ENCODE peak calls at places on chromosomes 2 and 18, in six cellular contexts. H is astrocyte; U is activated CD8-positive, alpha-beta T cell treated with anti-CD3 and anti-CD28 coated beads for 36 hours; J is neural crest cell; I is fibroblast of mammary gland; B is WERI-Rb-1. T is an unnamed sample.

GRCh38 chr2:167729911-167730310 is 517.5 kb downstream of the STK39 start:
- DNase-seq in H (no peak), U (no peak), J (no peak), I (no peak), B (no peak), T (no peak)

GRCh38 chr2:167733750-167734149 is 513.6 kb downstream of the STK39 start:
- DNase-seq in H (no peak), U (no peak), J (no peak), I (peak; percentile 14), B (no peak), T (no peak)

GRCh38 chr2:66576381-66577330 is 141.7 kb downstream of the MEIS1 start:
- DNase-seq in H (no peak), U (no peak), J (peak; percentile 13), I (peak; percentile 62), B (no peak), T (peak; percentile 54)

GRCh38 chr2:17539993-17540812 is at the start of gene VSNL1:
- DNase-seq in H (peak; percentile 87), U (no peak), J (peak; percentile 92), I (peak; percentile 30), B (peak; percentile 97), T (peak; percentile 97)

GRCh38 chr2:209648714-209649113 is 122.9 kb upstream of the UNC80 start:
- DNase-seq in H (peak; percentile 59), U (no peak), J (no peak), I (peak; percentile 53), B (no peak), T (no peak)

GRCh38 chr2:139123795-139124194 is 343.6 kb upstream of the NXPH2 start:
- DNase-seq in H (no peak), U (no peak), J (no peak), I (no peak), B (no peak), T (no peak)

GRCh38 chr2:232880764-232881351 is 10.8 kb downstream of the SNORC start:
- DNase-seq in H (no peak), U (no peak), J (no peak), I (no peak), B (no peak), T (no peak)

GRCh38 chr2:96895709-96896651 is 26.1 kb upstream of the SEMA4C start:
- DNase-seq in H (no peak), U (peak; percentile 32), J (no peak), I (no peak), B (peak; percentile 37), T (peak; percentile 67)

GRCh38 chr18:9741821-9742541 is 33.9 kb downstream of the RAB31 start:
- DNase-seq in H (no peak), U (no peak), J (peak; percentile 35), I (peak; percentile 68), B (no peak), T (peak; percentile 81)

GRCh38 chr2:118865106-118865505 is 17.7 kb upstream of the EN1 start:
- DNase-seq in H (no peak), U (peak; percentile 42), J (peak; percentile 40), I (peak; percentile 76), B (peak; percentile 52), T (peak; percentile 69)

GRCh38 chr2:239267411-239267941 is 133.3 kb downstream of the HDAC4 start:
- DNase-seq in H (peak; percentile 87), U (peak; percentile 98), J (no peak), I (peak; percentile 76), B (no peak), T (no peak)

GRCh38 chr2:172438064-172438421 is 10.7 kb downstream of the ITGA6 start:
- DNase-seq in H (no peak), U (peak; percentile 84), J (no peak), I (peak; percentile 35), B (no peak), T (no peak)

GRCh38 chr2:7437716-7438648 is 520.8 kb downstream of the RNF144A start:
- DNase-seq in H (no peak), U (peak; percentile 77), J (no peak), I (no peak), B (no peak), T (no peak)

GRCh38 chr2:112065966-112066365 is 10.9 kb downstream of the TMEM87B start:
- DNase-seq in H (peak; percentile 86), U (no peak), J (no peak), I (peak; percentile 68), B (no peak), T (no peak)

GRCh38 chr2:205934443-205934842 is 151.5 kb downstream of the INO80D start:
- DNase-seq in H (no peak), U (no peak), J (no peak), I (peak; percentile 12), B (no peak), T (no peak)

GRCh38 chr18:58407263-58407648 is 221.6 kb downstream of the ALPK2 start:
- DNase-seq in H (peak; percentile 14), U (no peak), J (no peak), I (no peak), B (no peak), T (no peak)

GRCh38 chr2:116706381-116706780 is 1108.1 kb upstream of the DDX18 start:
- DNase-seq in H (no peak), U (no peak), J (no peak), I (no peak), B (no peak), T (no peak)

DNA sequence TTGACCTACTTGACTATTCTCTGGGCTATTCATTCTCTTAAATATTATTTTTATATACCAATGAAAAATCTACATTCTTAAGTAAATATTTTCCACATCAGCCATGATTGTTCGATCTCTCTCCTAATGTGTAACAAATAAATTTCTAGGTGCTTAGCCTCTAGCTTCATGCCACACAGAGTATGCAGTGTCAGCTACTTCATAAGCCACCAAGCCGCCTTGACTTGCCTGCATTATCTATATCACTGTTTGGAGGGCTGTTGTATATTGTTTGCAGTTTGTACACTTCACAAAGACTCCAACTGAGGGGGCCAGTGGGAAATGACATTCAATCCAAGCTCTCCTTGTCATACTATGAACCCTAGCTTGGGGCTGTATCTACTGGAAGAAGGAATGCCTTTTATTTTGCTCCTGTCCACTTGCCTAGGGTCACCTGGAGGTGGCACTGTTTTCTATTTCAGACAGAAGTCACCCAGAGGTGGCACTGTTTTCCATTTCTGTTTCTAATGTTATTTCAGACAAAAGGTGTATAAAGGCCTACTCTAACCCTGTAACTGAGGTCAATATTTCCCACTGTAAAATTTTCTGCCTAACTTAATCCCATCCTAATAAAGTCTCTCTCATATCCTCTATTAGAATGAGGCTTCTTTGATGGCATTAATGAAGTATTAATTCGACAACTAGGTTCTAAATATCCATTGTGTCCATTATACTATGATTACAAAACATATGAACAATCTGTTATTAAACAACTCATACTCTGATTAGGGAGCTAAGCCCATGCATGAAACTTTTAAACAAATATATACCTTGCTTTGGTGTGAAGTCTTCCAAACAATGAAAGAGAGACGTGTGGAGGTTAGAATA is 36.4 kb downstream of the COL5A2 start:
- DNase-seq in H (no peak), U (peak; percentile 66), J (no peak), I (peak; percentile 68), B (peak; percentile 47), T (peak; percentile 60)
- TF ChIP-seq CTCF in H (peak; percentile 65), U (peak; percentile 86), J (peak; percentile 67), I (peak; percentile 78), B (peak; percentile 84), T (peak; percentile 96)

DNA sequence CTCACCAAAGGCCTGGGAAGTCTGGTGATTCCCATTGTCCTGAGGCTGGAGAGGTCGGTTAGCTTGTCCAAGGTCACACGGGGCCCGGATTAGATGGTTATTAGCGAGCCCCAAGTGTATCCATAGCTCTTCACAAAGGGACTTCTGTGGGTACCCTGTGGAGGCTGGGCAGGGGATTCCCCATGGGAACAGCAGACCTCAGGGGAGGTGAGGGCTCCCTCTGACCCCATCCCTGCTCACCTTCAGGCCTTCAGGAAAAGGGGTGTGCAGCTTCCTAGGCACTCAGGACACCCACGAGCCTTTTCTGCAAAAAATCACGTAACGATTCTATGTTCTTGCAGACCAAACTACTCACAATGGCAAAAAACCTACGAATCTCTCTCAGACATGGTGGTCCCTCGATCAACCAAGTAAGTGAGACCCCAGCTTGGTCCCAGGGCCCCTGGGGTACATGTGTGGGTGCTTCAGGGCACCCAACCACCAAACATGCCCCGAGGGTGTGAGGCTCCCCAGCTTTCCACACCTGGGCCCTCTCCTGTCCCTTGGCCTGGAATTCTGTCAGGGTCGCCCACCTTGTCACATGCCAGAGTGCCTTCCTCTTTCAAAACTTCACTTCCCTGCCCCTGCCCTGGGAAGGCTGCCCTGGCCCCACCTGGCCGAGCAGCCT is 40.3 kb downstream of the PDIA6 start:
- DNase-seq in H (no peak), U (no peak), J (no peak), I (no peak), B (no peak), T (no peak)
- TF ChIP-seq CTCF in H (no peak), U (no peak), J (no peak), I (no peak), B (no peak), T (no peak)

GRCh38 chr2:236940497-236940896 is 145.2 kb upstream of the COPS8 start:
- DNase-seq in H (no peak), U (peak; percentile 19), J (no peak), I (no peak), B (no peak), T (no peak)

GRCh38 chr2:236939751-236940229 is 145.9 kb upstream of the COPS8 start:
- DNase-seq in H (peak; percentile 33), U (no peak), J (no peak), I (peak; percentile 24), B (peak; percentile 84), T (no peak)

GRCh38 chr2:236938126-236938525 is 147.6 kb upstream of the COPS8 start:
- DNase-seq in H (no peak), U (no peak), J (no peak), I (no peak), B (no peak), T (no peak)

GRCh38 chr2:236941106-236941505 is 144.6 kb upstream of the COPS8 start:
- DNase-seq in H (no peak), U (no peak), J (no peak), I (no peak), B (no peak), T (no peak)

GRCh38 chr2:236939271-236939670 is 146.4 kb upstream of the COPS8 start:
- DNase-seq in H (no peak), U (no peak), J (no peak), I (no peak), B (no peak), T (no peak)
- TF ChIP-seq CTCF in H (no peak), U (no peak), J (no peak), I (no peak), B (no peak), T (no peak)

GRCh38 chr18:499351-500229 is 911 bp downstream of the COLEC12 start:
- DNase-seq in H (peak; percentile 93), U (no peak), J (peak; percentile 8), I (peak; percentile 80), B (peak; percentile 66), T (no peak)

GRCh38 chr18:498901-499300 is 1.6 kb downstream of the COLEC12 start:
- DNase-seq in H (no peak), U (no peak), J (no peak), I (no peak), B (no peak), T (no peak)

GRCh38 chr18:501406-501714 is 859 bp upstream of the COLEC12 start:
- DNase-seq in H (no peak), U (no peak), J (no peak), I (no peak), B (no peak), T (no peak)

GRCh38 chr18:500556-501405 is at the start of gene COLEC12:
- DNase-seq in H (no peak), U (no peak), J (peak; percentile 30), I (no peak), B (peak; percentile 26), T (no peak)

DNA sequence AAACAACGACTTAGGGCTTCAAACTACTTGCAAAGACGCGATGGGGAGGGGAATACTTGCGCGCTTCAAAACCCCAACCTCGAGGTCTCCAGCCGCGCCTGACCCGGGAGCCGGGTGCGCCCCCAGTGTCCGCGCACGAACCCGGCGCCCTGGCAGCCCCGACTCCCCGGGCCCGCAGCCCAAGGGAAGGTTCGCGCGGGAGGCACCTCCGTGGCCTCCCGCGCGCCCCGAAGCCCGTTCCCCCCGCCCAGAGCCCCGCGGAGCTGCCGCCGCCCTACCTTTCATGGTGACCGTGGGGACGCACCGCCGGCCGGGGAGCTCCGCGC is 308 bp downstream of the COLEC12 start:
- DNase-seq in H (no peak), U (no peak), J (peak; percentile 3), I (peak; percentile 59), B (no peak), T (peak; percentile 39)
- TF ChIP-seq CTCF in H (no peak), U (no peak), J (no peak), I (no peak), B (no peak), T (no peak)